ENCODE peak calls at places on chromosomes 7 and 10, in five cellular contexts. One of them, this sample, is unnamed.

GRCh38 chr7:91064938-91065337 is 199.3 kb upstream of the FZD1 start:
- DNase-seq in HCT116: no peak
- DNase-seq in fibroblast of pulmonary artery: no peak
- DNase-seq in neural progenitor cell: no peak
- DNase-seq in cerebellum: no peak
- DNase-seq in this sample: no peak

GRCh38 chr10:132257271-132257670 is 50.5 kb downstream of the STK32C start:
- DNase-seq in fibroblast of pulmonary artery: peak; percentile 6
- DNase-seq in HCT116: no peak
- DNase-seq in neural progenitor cell: no peak
- DNase-seq in cerebellum: no peak
- DNase-seq in this sample: no peak

GRCh38 chr10:101781984-101782810 is 1.0 kb downstream of the NPM3 start:
- DNase-seq in neural progenitor cell: no peak
- DNase-seq in cerebellum: no peak
- DNase-seq in fibroblast of pulmonary artery: no peak
- DNase-seq in HCT116: peak; percentile 35
- DNase-seq in this sample: peak; percentile 32

GRCh38 chr7:55366461-55367138 is 1.5 kb downstream of the LANCL2 start:
- DNase-seq in neural progenitor cell: peak; percentile 17
- DNase-seq in HCT116: no peak
- DNase-seq in fibroblast of pulmonary artery: peak; percentile 18
- DNase-seq in cerebellum: no peak
- DNase-seq in this sample: no peak

GRCh38 chr10:79195091-79195923 is 126.5 kb downstream of the ZMIZ1 start:
- DNase-seq in neural progenitor cell: peak; percentile 97
- DNase-seq in cerebellum: peak; percentile 89
- DNase-seq in HCT116: peak; percentile 52
- DNase-seq in fibroblast of pulmonary artery: peak; percentile 88
- DNase-seq in this sample: peak; percentile 91

GRCh38 chr7:155360495-155361362 is 63.1 kb downstream of the INSIG1 start:
- DNase-seq in HCT116: no peak
- DNase-seq in neural progenitor cell: no peak
- DNase-seq in cerebellum: no peak
- DNase-seq in fibroblast of pulmonary artery: no peak
- DNase-seq in this sample: no peak

GRCh38 chr10:126090911-126091728 is 194.8 kb downstream of the FANK1 start:
- DNase-seq in HCT116: no peak
- DNase-seq in neural progenitor cell: no peak
- DNase-seq in cerebellum: no peak
- DNase-seq in fibroblast of pulmonary artery: peak; percentile 69
- DNase-seq in this sample: no peak

GRCh38 chr7:27174077-27175004 is at the start of gene HOXA10:
- DNase-seq in cerebellum: no peak
- DNase-seq in fibroblast of pulmonary artery: no peak
- DNase-seq in HCT116: no peak
- DNase-seq in neural progenitor cell: no peak
- DNase-seq in this sample: peak; percentile 52

GRCh38 chr10:89053555-89053954 is 63.0 kb downstream of the FAS start:
- DNase-seq in HCT116: no peak
- DNase-seq in cerebellum: no peak
- DNase-seq in fibroblast of pulmonary artery: no peak
- DNase-seq in neural progenitor cell: no peak
- DNase-seq in this sample: no peak

GRCh38 chr7:131623154-131623553 is 66.7 kb upstream of the PODXL start:
- DNase-seq in HCT116: no peak
- DNase-seq in neural progenitor cell: no peak
- DNase-seq in cerebellum: no peak
- DNase-seq in fibroblast of pulmonary artery: peak; percentile 78
- DNase-seq in this sample: no peak

GRCh38 chr10:98916751-98917150 is 318.9 kb downstream of the HPSE2 start:
- DNase-seq in cerebellum: no peak
- DNase-seq in fibroblast of pulmonary artery: no peak
- DNase-seq in HCT116: no peak
- DNase-seq in neural progenitor cell: no peak
- DNase-seq in this sample: no peak

GRCh38 chr7:31327071-31327470 is 13.5 kb downstream of the NEUROD6 start:
- DNase-seq in fibroblast of pulmonary artery: no peak
- DNase-seq in HCT116: no peak
- DNase-seq in neural progenitor cell: no peak
- DNase-seq in cerebellum: no peak
- DNase-seq in this sample: peak; percentile 38

GRCh38 chr7:121994625-121995410 is 121.9 kb downstream of the PTPRZ1 start:
- DNase-seq in fibroblast of pulmonary artery: peak; percentile 91
- DNase-seq in neural progenitor cell: peak; percentile 77
- DNase-seq in HCT116: peak; percentile 78
- DNase-seq in cerebellum: peak; percentile 8
- DNase-seq in this sample: peak; percentile 59

GRCh38 chr7:2452074-2452507 is 24.1 kb downstream of the GRIFIN start:
- DNase-seq in fibroblast of pulmonary artery: no peak
- DNase-seq in neural progenitor cell: no peak
- DNase-seq in cerebellum: no peak
- DNase-seq in HCT116: no peak
- DNase-seq in this sample: no peak